ENCODE peak calls at places on chromosomes 4 and X, in five cellular contexts. U is activated naive CD8-positive, alpha-beta T cell treated with anti-CD3 and anti-CD28 coated beads, Interleukin-2, amount 50 U/mL, for 24 hours; R is hypothalamus; P is colonic mucosa; B is AG08395. Y is an unnamed sample.

GRCh38 chr4:70589785-70590184 is 2.3 kb upstream of the AMBN start:
- DNase-seq in U (no peak), R (no peak), P (no peak), B (no peak), Y (no peak)

GRCh38 chr4:67521506-67521905 is 23.8 kb downstream of the CENPC start:
- DNase-seq in U (no peak), R (no peak), P (no peak), B (no peak), Y (no peak)

GRCh38 chr4:103425406-103425805 is 227.3 kb upstream of the CENPE start:
- DNase-seq in U (no peak), R (no peak), P (no peak), B (no peak), Y (no peak)

GRCh38 chr4:24578364-24578763 is 6.0 kb downstream of the DHX15 start:
- DNase-seq in U (no peak), R (no peak), P (no peak), B (no peak), Y (peak)

GRCh38 chrX:3143043-3143799 is 102.0 kb downstream of the ARSF start:
- DNase-seq in U (peak), R (no peak), P (no peak), B (no peak), Y (no peak)

GRCh38 chr4:159435561-159436023 is 332.7 kb downstream of the RAPGEF2 start:
- DNase-seq in U (no peak), R (no peak), P (no peak), B (no peak), Y (no peak)

GRCh38 chrX:18410038-18410437 is 15.4 kb upstream of the CDKL5 start:
- DNase-seq in U (no peak), R (no peak), P (no peak), B (no peak), Y (no peak)

GRCh38 chrX:78650906-78651437 is 8.2 kb downstream of the RTL3 start:
- DNase-seq in U (no peak), R (no peak), P (no peak), B (peak), Y (peak)

GRCh38 chrX:21946925-21947641 is 6.6 kb downstream of the SMS start:
- DNase-seq in U (no peak), R (no peak), P (no peak), B (peak), Y (no peak)

GRCh38 chr4:5795580-5795979 is 84.6 kb downstream of the EVC start:
- DNase-seq in U (no peak), R (no peak), P (no peak), B (no peak), Y (no peak)

GRCh38 chr4:168501407-168501806 is 4.6 kb downstream of the PALLD start:
- DNase-seq in U (no peak), R (no peak), P (peak), B (no peak), Y (no peak)

GRCh38 chr4:124640037-124640730 is 72.3 kb downstream of the ANKRD50 start:
- DNase-seq in U (no peak), R (no peak), P (no peak), B (peak), Y (no peak)

GRCh38 chrX:141928432-141928831 is 24.7 kb downstream of the MAGEC1 start:
- DNase-seq in U (no peak), R (no peak), P (no peak), B (no peak), Y (no peak)

GRCh38 chrX:9921407-9921806 is 45.8 kb upstream of the CLDN34 start:
- DNase-seq in U (no peak), R (no peak), P (no peak), B (no peak), Y (no peak)

GRCh38 chr4:168634276-168634802 is 137.5 kb downstream of the PALLD start:
- DNase-seq in U (no peak), R (no peak), P (no peak), B (peak), Y (no peak)

GRCh38 chrX:138775501-138775900 is 64.0 kb upstream of the FGF13 start:
- DNase-seq in U (no peak), R (no peak), P (no peak), B (peak), Y (no peak)

GRCh38 chr4:48042979-48043461 is 26.4 kb downstream of the NIPAL1 start:
- DNase-seq in U (no peak), R (no peak), P (no peak), B (no peak), Y (no peak)

GRCh38 chrX:136639506-136640176 is 8.3 kb upstream of the CD40LG start:
- DNase-seq in U (no peak), R (no peak), P (no peak), B (no peak), Y (peak)

GRCh38 chr4:153538408-153539057 is 72.4 kb downstream of the TMEM131L start:
- DNase-seq in U (no peak), R (no peak), P (no peak), B (peak), Y (no peak)

GRCh38 chrX:110346681-110347080 is 12.0 kb upstream of the RTL9 start:
- DNase-seq in U (no peak), R (no peak), P (no peak), B (no peak), Y (no peak)

GRCh38 chr4:110424144-110424543 is 51.8 kb upstream of the ENPEP start:
- DNase-seq in U (no peak), R (no peak), P (no peak), B (no peak), Y (no peak)